ENCODE peak calls at places on chromosomes 16 and 17, in eight cellular contexts. One of them, this sample, is unnamed.
A peak's percentile ranks its signal among the peaks of the same experiment; 100 is the strongest.

GRCh38 chr16:49700928-49701685 is 154.8 kb downstream of the ZNF423 start:
- DNase-seq in breast epithelium: no peak
- DNase-seq in IMR-90: no peak
- DNase-seq in transverse colon: no peak
- DNase-seq in Peyer's patch: no peak
- DNase-seq in H1: no peak
- DNase-seq in sigmoid colon: no peak
- DNase-seq in A549: no peak
- DNase-seq in this sample: no peak

GRCh38 chr16:87713469-87714229 is 52.1 kb downstream of the KLHDC4 start:
- DNase-seq in breast epithelium: no peak
- DNase-seq in IMR-90: no peak
- DNase-seq in transverse colon: no peak
- DNase-seq in Peyer's patch: peak; percentile 63
- DNase-seq in H1: no peak
- DNase-seq in sigmoid colon: no peak
- DNase-seq in A549: no peak
- DNase-seq in this sample: no peak

GRCh38 chr17:62671553-62671952 is 44.1 kb downstream of the MRC2 start:
- DNase-seq in breast epithelium: peak; percentile 74
- DNase-seq in IMR-90: no peak
- DNase-seq in transverse colon: peak; percentile 54
- DNase-seq in Peyer's patch: no peak
- DNase-seq in H1: no peak
- DNase-seq in sigmoid colon: peak; percentile 63
- DNase-seq in A549: no peak
- DNase-seq in this sample: no peak

GRCh38 chr17:46026045-46026814 is 27.2 kb downstream of the STH start:
- DNase-seq in breast epithelium: no peak
- DNase-seq in IMR-90: no peak
- DNase-seq in transverse colon: peak; percentile 17
- DNase-seq in Peyer's patch: peak; percentile 29
- DNase-seq in H1: no peak
- DNase-seq in sigmoid colon: no peak
- DNase-seq in A549: no peak
- DNase-seq in this sample: no peak

GRCh38 chr16:53829186-53829747 is 125.3 kb downstream of the FTO start:
- DNase-seq in breast epithelium: no peak
- DNase-seq in IMR-90: peak; percentile 71
- DNase-seq in transverse colon: no peak
- DNase-seq in Peyer's patch: no peak
- DNase-seq in H1: no peak
- DNase-seq in sigmoid colon: no peak
- DNase-seq in A549: no peak
- DNase-seq in this sample: no peak

GRCh38 chr17:71412803-71413202 is 708.0 kb upstream of the SOX9 start:
- DNase-seq in breast epithelium: no peak
- DNase-seq in IMR-90: peak; percentile 99
- DNase-seq in transverse colon: no peak
- DNase-seq in Peyer's patch: no peak
- DNase-seq in H1: no peak
- DNase-seq in sigmoid colon: no peak
- DNase-seq in A549: peak; percentile 79
- DNase-seq in this sample: no peak

GRCh38 chr17:35373984-35374765 is 754 bp upstream of the SLFN11 start:
- DNase-seq in breast epithelium: no peak
- DNase-seq in IMR-90: peak; percentile 55
- DNase-seq in transverse colon: peak; percentile 49
- DNase-seq in Peyer's patch: peak; percentile 67
- DNase-seq in H1: peak; percentile 62
- DNase-seq in sigmoid colon: peak; percentile 88
- DNase-seq in A549: peak; percentile 40
- DNase-seq in this sample: peak; percentile 62

GRCh38 chr16:69565611-69566436 is at the start of gene NFAT5:
- DNase-seq in breast epithelium: peak; percentile 88
- DNase-seq in IMR-90: peak; percentile 74
- DNase-seq in transverse colon: peak; percentile 91
- DNase-seq in Peyer's patch: peak; percentile 88
- DNase-seq in H1: peak; percentile 98
- DNase-seq in sigmoid colon: peak; percentile 95
- DNase-seq in A549: peak; percentile 72
- DNase-seq in this sample: peak; percentile 96

GRCh38 chr17:29838961-29839360 is 91.1 kb downstream of the SSH2 start:
- DNase-seq in breast epithelium: no peak
- DNase-seq in IMR-90: peak; percentile 44
- DNase-seq in transverse colon: no peak
- DNase-seq in Peyer's patch: no peak
- DNase-seq in H1: peak; percentile 63
- DNase-seq in sigmoid colon: no peak
- DNase-seq in A549: no peak
- DNase-seq in this sample: peak; percentile 10

GRCh38 chr17:41957058-41957868 is 9.3 kb upstream of the CNP start:
- DNase-seq in breast epithelium: no peak
- DNase-seq in IMR-90: peak; percentile 32
- DNase-seq in transverse colon: no peak
- DNase-seq in Peyer's patch: no peak
- DNase-seq in H1: no peak
- DNase-seq in sigmoid colon: no peak
- DNase-seq in A549: no peak
- DNase-seq in this sample: peak; percentile 59

GRCh38 chr16:83109736-83110135 is 483.0 kb downstream of the CDH13 start:
- DNase-seq in breast epithelium: no peak
- DNase-seq in IMR-90: no peak
- DNase-seq in transverse colon: no peak
- DNase-seq in Peyer's patch: no peak
- DNase-seq in H1: no peak
- DNase-seq in sigmoid colon: no peak
- DNase-seq in A549: no peak
- DNase-seq in this sample: no peak

GRCh38 chr17:74135391-74136167 is 67.9 kb upstream of the RPL38 start:
- DNase-seq in breast epithelium: no peak
- DNase-seq in IMR-90: no peak
- DNase-seq in transverse colon: no peak
- DNase-seq in Peyer's patch: no peak
- DNase-seq in H1: no peak
- DNase-seq in sigmoid colon: no peak
- DNase-seq in A549: no peak
- DNase-seq in this sample: no peak

GRCh38 chr16:50273888-50274770 is 7.8 kb downstream of the ADCY7 start:
- DNase-seq in breast epithelium: no peak
- DNase-seq in IMR-90: no peak
- DNase-seq in transverse colon: peak; percentile 60
- DNase-seq in Peyer's patch: peak; percentile 81
- DNase-seq in H1: no peak
- DNase-seq in sigmoid colon: no peak
- DNase-seq in A549: no peak
- DNase-seq in this sample: peak; percentile 72

GRCh38 chr17:40553694-40554534 is 11.4 kb downstream of the CCR7 start:
- DNase-seq in breast epithelium: peak; percentile 78
- DNase-seq in IMR-90: peak; percentile 43
- DNase-seq in transverse colon: no peak
- DNase-seq in Peyer's patch: no peak
- DNase-seq in H1: no peak
- DNase-seq in sigmoid colon: peak; percentile 89
- DNase-seq in A549: no peak
- DNase-seq in this sample: peak; percentile 45

GRCh38 chr17:2094891-2095535 is 40.1 kb downstream of the HIC1 start:
- DNase-seq in breast epithelium: peak; percentile 67
- DNase-seq in IMR-90: peak; percentile 75
- DNase-seq in transverse colon: peak; percentile 33
- DNase-seq in Peyer's patch: no peak
- DNase-seq in H1: no peak
- DNase-seq in sigmoid colon: peak; percentile 81
- DNase-seq in A549: no peak
- DNase-seq in this sample: peak; percentile 14

GRCh38 chr17:64920026-64920418 is 744 bp upstream of the LRRC37A3 start:
- DNase-seq in breast epithelium: peak; percentile 35
- DNase-seq in IMR-90: no peak
- DNase-seq in transverse colon: no peak
- DNase-seq in Peyer's patch: peak; percentile 24
- DNase-seq in H1: peak; percentile 62
- DNase-seq in sigmoid colon: no peak
- DNase-seq in A549: no peak
- DNase-seq in this sample: peak; percentile 64

DNA sequence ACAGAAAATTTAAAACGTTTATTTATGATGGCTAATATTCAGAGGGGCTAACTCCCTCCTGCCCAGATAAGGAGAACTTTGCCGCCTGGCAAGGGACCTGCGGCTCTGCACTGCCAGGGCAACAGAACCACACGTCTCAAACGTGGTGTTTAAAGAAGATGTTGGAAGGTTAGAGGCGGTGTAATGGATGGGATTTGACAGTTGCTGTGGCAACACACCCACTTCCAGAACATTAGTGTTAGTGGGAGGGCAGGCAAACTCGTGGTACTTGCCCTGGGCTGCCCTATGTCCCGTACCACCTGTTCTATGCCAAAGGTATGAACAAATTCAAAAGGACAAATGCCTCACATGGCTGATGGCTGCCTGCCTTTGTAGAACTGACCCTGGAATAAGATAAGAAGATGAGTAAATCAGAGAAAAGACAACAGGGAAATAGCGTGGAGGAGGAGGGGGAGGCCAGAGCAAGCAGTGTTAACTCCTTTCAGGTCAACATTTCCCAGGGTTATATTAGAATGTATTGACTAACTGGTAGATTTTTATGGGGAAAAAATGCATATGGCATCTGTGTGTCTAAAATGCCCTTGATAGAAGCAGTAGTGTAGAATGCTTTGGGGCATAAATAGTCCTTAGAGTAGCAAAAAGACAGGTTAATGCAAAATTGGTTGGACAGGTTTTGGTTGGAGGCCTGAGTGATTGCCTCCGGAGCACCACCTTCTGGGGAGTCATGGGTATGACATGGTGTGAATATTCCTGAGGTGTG is 30.8 kb downstream of the HLF start:
- DNase-seq in breast epithelium: peak; percentile 64
- DNase-seq in IMR-90: peak; percentile 43
- DNase-seq in transverse colon: peak; percentile 66
- DNase-seq in Peyer's patch: peak; percentile 23
- DNase-seq in H1: peak; percentile 76
- DNase-seq in sigmoid colon: peak; percentile 82
- DNase-seq in A549: peak; percentile 90
- DNase-seq in this sample: peak; percentile 70
- TF ChIP-seq POLR2A in breast epithelium: no peak
- TF ChIP-seq POLR2A in IMR-90: no peak
- TF ChIP-seq POLR2A in transverse colon: no peak
- TF ChIP-seq POLR2A in Peyer's patch: no peak
- TF ChIP-seq POLR2A in H1: no peak
- TF ChIP-seq POLR2A in sigmoid colon: no peak
- TF ChIP-seq POLR2A in A549: no peak
- TF ChIP-seq POLR2A in this sample: no peak

GRCh38 chr17:68205251-68205807 is 42.5 kb upstream of the AMZ2 start:
- DNase-seq in breast epithelium: peak; percentile 85
- DNase-seq in IMR-90: peak; percentile 82
- DNase-seq in transverse colon: peak; percentile 93
- DNase-seq in Peyer's patch: peak; percentile 97
- DNase-seq in H1: peak; percentile 97
- DNase-seq in sigmoid colon: peak; percentile 94
- DNase-seq in A549: peak; percentile 91
- DNase-seq in this sample: peak; percentile 93
- TF ChIP-seq POLR2A in breast epithelium: peak; percentile 34
- TF ChIP-seq POLR2A in IMR-90: no peak
- TF ChIP-seq POLR2A in transverse colon: peak; percentile 66
- TF ChIP-seq POLR2A in Peyer's patch: peak; percentile 56
- TF ChIP-seq POLR2A in H1: no peak
- TF ChIP-seq POLR2A in sigmoid colon: peak; percentile 53
- TF ChIP-seq POLR2A in A549: peak; percentile 71
- TF ChIP-seq POLR2A in this sample: peak; percentile 38

GRCh38 chr16:12543700-12544476 is 259.8 kb downstream of the CPPED1 start:
- DNase-seq in breast epithelium: no peak
- DNase-seq in IMR-90: no peak
- DNase-seq in transverse colon: no peak
- DNase-seq in Peyer's patch: no peak
- DNase-seq in H1: no peak
- DNase-seq in sigmoid colon: no peak
- DNase-seq in A549: no peak
- DNase-seq in this sample: no peak

GRCh38 chr16:12545292-12545610 is 258.4 kb downstream of the CPPED1 start:
- DNase-seq in breast epithelium: no peak
- DNase-seq in IMR-90: no peak
- DNase-seq in transverse colon: no peak
- DNase-seq in Peyer's patch: no peak
- DNase-seq in H1: no peak
- DNase-seq in sigmoid colon: no peak
- DNase-seq in A549: no peak
- DNase-seq in this sample: no peak

GRCh38 chr16:12542818-12543699 is 260.6 kb downstream of the CPPED1 start:
- DNase-seq in breast epithelium: no peak
- DNase-seq in IMR-90: no peak
- DNase-seq in transverse colon: no peak
- DNase-seq in Peyer's patch: peak; percentile 39
- DNase-seq in H1: no peak
- DNase-seq in sigmoid colon: no peak
- DNase-seq in A549: no peak
- DNase-seq in this sample: no peak

GRCh38 chr16:12545792-12546342 is 257.8 kb downstream of the CPPED1 start:
- DNase-seq in breast epithelium: no peak
- DNase-seq in IMR-90: no peak
- DNase-seq in transverse colon: no peak
- DNase-seq in Peyer's patch: no peak
- DNase-seq in H1: no peak
- DNase-seq in sigmoid colon: no peak
- DNase-seq in A549: no peak
- DNase-seq in this sample: no peak

GRCh38 chr16:12544477-12545291 is 259.0 kb downstream of the CPPED1 start:
- DNase-seq in breast epithelium: no peak
- DNase-seq in IMR-90: no peak
- DNase-seq in transverse colon: no peak
- DNase-seq in Peyer's patch: no peak
- DNase-seq in H1: no peak
- DNase-seq in sigmoid colon: no peak
- DNase-seq in A549: no peak
- DNase-seq in this sample: no peak
- TF ChIP-seq POLR2A in breast epithelium: no peak
- TF ChIP-seq POLR2A in IMR-90: no peak
- TF ChIP-seq POLR2A in transverse colon: no peak
- TF ChIP-seq POLR2A in Peyer's patch: no peak
- TF ChIP-seq POLR2A in H1: no peak
- TF ChIP-seq POLR2A in sigmoid colon: no peak
- TF ChIP-seq POLR2A in A549: no peak
- TF ChIP-seq POLR2A in this sample: no peak

GRCh38 chr16:30985401-30986128 is 558 bp downstream of the HSD3B7 start:
- DNase-seq in breast epithelium: peak; percentile 70
- DNase-seq in IMR-90: no peak
- DNase-seq in transverse colon: peak; percentile 82
- DNase-seq in Peyer's patch: no peak
- DNase-seq in H1: peak; percentile 69
- DNase-seq in sigmoid colon: no peak
- DNase-seq in A549: peak; percentile 55
- DNase-seq in this sample: no peak
- TF ChIP-seq POLR2A in breast epithelium: no peak
- TF ChIP-seq POLR2A in IMR-90: no peak
- TF ChIP-seq POLR2A in transverse colon: no peak
- TF ChIP-seq POLR2A in Peyer's patch: no peak
- TF ChIP-seq POLR2A in H1: no peak
- TF ChIP-seq POLR2A in sigmoid colon: no peak
- TF ChIP-seq POLR2A in A549: no peak
- TF ChIP-seq POLR2A in this sample: no peak

This sample was measured in erythroblast.